ENCODE peak calls at places on chromosomes 2 and 18, in five cellular contexts. One of them, this sample, is unnamed.

GRCh38 chr2:57760448-57760847 is 286.2 kb upstream of the VRK2 start:
- DNase-seq in PC-9: no peak
- DNase-seq in GM23338: peak
- DNase-seq in GM12878: peak
- DNase-seq in H9: no peak
- DNase-seq in this sample: no peak

GRCh38 chr2:146844226-146844990 is 1000.4 kb upstream of the ACVR2A start:
- DNase-seq in PC-9: no peak
- DNase-seq in GM23338: no peak
- DNase-seq in GM12878: no peak
- DNase-seq in H9: no peak
- DNase-seq in this sample: no peak

GRCh38 chr2:207480521-207481034 is 49.2 kb upstream of the CREB1 start:
- DNase-seq in PC-9: no peak
- DNase-seq in GM23338: no peak
- DNase-seq in GM12878: no peak
- DNase-seq in H9: no peak
- DNase-seq in this sample: no peak

GRCh38 chr18:76633504-76634259 is 138.6 kb upstream of the ZNF516 start:
- DNase-seq in PC-9: no peak
- DNase-seq in GM23338: no peak
- DNase-seq in GM12878: no peak
- DNase-seq in H9: no peak
- DNase-seq in this sample: no peak

GRCh38 chr2:43176449-43176848 is 50.0 kb downstream of the ZFP36L2 start:
- DNase-seq in PC-9: no peak
- DNase-seq in GM23338: no peak
- DNase-seq in GM12878: no peak
- DNase-seq in H9: no peak
- DNase-seq in this sample: no peak

GRCh38 chr2:167880415-167880814 is 367.0 kb downstream of the STK39 start:
- DNase-seq in PC-9: no peak
- DNase-seq in GM23338: no peak
- DNase-seq in GM12878: no peak
- DNase-seq in H9: no peak
- DNase-seq in this sample: no peak

GRCh38 chr2:238513346-238513745 is 86.6 kb downstream of the ASB1 start:
- DNase-seq in PC-9: peak
- DNase-seq in GM23338: peak
- DNase-seq in GM12878: no peak
- DNase-seq in H9: peak
- DNase-seq in this sample: no peak

GRCh38 chr2:10355471-10356458 is 53.1 kb downstream of the HPCAL1 start:
- DNase-seq in PC-9: no peak
- DNase-seq in GM23338: no peak
- DNase-seq in GM12878: no peak
- DNase-seq in H9: no peak
- DNase-seq in this sample: no peak

GRCh38 chr2:160220545-160221009 is 20.5 kb upstream of the ITGB6 start:
- DNase-seq in PC-9: no peak
- DNase-seq in GM23338: peak
- DNase-seq in GM12878: no peak
- DNase-seq in H9: no peak
- DNase-seq in this sample: peak

GRCh38 chr2:156671706-156672105 is 235.5 kb downstream of the GPD2 start:
- DNase-seq in PC-9: no peak
- DNase-seq in GM23338: no peak
- DNase-seq in GM12878: no peak
- DNase-seq in H9: no peak
- DNase-seq in this sample: no peak
- H3K4me2 ChIP-seq in PC-9: no peak
- H3K4me2 ChIP-seq in GM23338: peak
- H3K4me2 ChIP-seq in GM12878: no peak
- H3K4me2 ChIP-seq in H9: no peak
- H3K4me2 ChIP-seq in this sample: no peak

GRCh38 chr2:6342273-6342920 is 523.3 kb downstream of the CMPK2 start:
- DNase-seq in PC-9: no peak
- DNase-seq in GM23338: no peak
- DNase-seq in GM12878: no peak
- DNase-seq in H9: no peak
- DNase-seq in this sample: no peak

GRCh38 chr2:6341730-6342129 is 524.0 kb downstream of the CMPK2 start:
- DNase-seq in PC-9: no peak
- DNase-seq in GM23338: no peak
- DNase-seq in GM12878: no peak
- DNase-seq in H9: no peak
- DNase-seq in this sample: no peak

GRCh38 chr2:6337123-6337830 is 528.4 kb downstream of the CMPK2 start:
- DNase-seq in PC-9: no peak
- DNase-seq in GM23338: peak
- DNase-seq in GM12878: no peak
- DNase-seq in H9: no peak
- DNase-seq in this sample: no peak

DNA sequence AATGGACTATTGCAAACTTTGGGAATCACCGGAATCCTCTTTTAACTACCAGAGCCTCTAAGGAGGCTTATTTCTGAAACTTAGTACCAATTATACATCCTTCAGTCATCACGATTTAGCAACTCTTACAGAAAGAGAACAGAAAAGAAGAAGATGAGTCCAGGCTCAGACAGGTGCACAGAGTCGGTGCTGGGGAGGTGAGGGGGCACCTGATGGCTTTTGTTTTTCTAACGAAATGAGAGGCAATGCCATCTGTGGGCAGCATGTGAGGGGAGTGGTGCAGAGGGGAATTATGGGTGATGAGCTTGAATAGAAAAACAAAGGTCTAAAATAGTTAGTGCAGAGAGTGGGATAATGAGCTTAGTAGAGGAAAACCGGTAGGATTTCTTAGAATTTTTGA is 522.6 kb downstream of the CMPK2 start:
- DNase-seq in PC-9: no peak
- DNase-seq in GM23338: no peak
- DNase-seq in GM12878: no peak
- DNase-seq in H9: no peak
- DNase-seq in this sample: no peak
- H3K4me2 ChIP-seq in PC-9: no peak
- H3K4me2 ChIP-seq in GM23338: no peak
- H3K4me2 ChIP-seq in GM12878: peak
- H3K4me2 ChIP-seq in H9: no peak
- H3K4me2 ChIP-seq in this sample: no peak

DNA sequence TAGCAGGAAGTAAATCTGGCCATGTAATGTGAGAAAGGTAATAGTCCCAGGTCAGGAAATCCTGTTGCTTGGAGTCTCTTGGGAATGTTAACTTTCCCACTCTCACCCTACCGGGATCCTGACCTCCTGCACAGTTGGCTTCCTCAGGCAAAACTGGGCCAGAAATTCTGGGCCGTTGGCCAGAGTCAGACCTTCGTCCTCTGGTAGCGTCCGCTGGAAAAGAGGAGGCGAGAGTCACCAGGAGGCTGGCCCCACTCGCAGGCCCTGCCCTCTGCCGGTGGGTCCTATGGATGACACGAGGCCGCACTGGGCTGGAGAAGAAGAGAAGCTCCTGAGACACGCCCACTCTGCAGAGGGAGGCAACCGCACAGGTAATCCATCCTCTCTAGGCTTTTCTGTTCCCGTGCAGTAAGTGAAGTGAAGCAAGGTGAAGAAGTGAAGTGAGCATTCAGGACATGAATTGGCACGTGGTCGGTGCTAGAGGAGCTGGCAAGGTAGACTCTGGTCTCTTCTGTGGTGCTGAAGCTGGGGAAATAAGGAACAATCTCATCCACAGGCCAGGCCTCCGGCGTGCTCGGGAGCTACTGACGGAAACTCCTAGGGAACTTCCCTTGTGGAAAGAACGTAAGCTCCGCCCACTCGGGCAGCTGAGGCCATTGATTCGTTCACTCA is 182.7 kb upstream of the GLI2 start:
- DNase-seq in PC-9: peak
- DNase-seq in GM23338: peak
- DNase-seq in GM12878: no peak
- DNase-seq in H9: peak
- DNase-seq in this sample: peak
- H3K4me2 ChIP-seq in PC-9: peak
- H3K4me2 ChIP-seq in GM23338: peak
- H3K4me2 ChIP-seq in GM12878: no peak
- H3K4me2 ChIP-seq in H9: peak
- H3K4me2 ChIP-seq in this sample: peak

GRCh38 chr2:157487271-157487610 is 43.4 kb upstream of the CYTIP start:
- DNase-seq in PC-9: no peak
- DNase-seq in GM23338: no peak
- DNase-seq in GM12878: no peak
- DNase-seq in H9: no peak
- DNase-seq in this sample: no peak

GRCh38 chr2:157486596-157487270 is 42.8 kb upstream of the CYTIP start:
- DNase-seq in PC-9: no peak
- DNase-seq in GM23338: no peak
- DNase-seq in GM12878: no peak
- DNase-seq in H9: no peak
- DNase-seq in this sample: no peak

GRCh38 chr2:157489981-157490380 is 46.1 kb upstream of the CYTIP start:
- DNase-seq in PC-9: no peak
- DNase-seq in GM23338: no peak
- DNase-seq in GM12878: no peak
- DNase-seq in H9: no peak
- DNase-seq in this sample: no peak

GRCh38 chr2:157487747-157488146 is 43.9 kb upstream of the CYTIP start:
- DNase-seq in PC-9: no peak
- DNase-seq in GM23338: no peak
- DNase-seq in GM12878: no peak
- DNase-seq in H9: no peak
- DNase-seq in this sample: no peak

GRCh38 chr2:157488877-157489276 is 45.0 kb upstream of the CYTIP start:
- DNase-seq in PC-9: no peak
- DNase-seq in GM23338: no peak
- DNase-seq in GM12878: no peak
- DNase-seq in H9: no peak
- DNase-seq in this sample: no peak
- H3K4me2 ChIP-seq in PC-9: no peak
- H3K4me2 ChIP-seq in GM23338: no peak
- H3K4me2 ChIP-seq in GM12878: no peak
- H3K4me2 ChIP-seq in H9: no peak
- H3K4me2 ChIP-seq in this sample: no peak

GRCh38 chr2:88875749-88876148 is 184.3 kb downstream of the RPIA start:
- DNase-seq in PC-9: no peak
- DNase-seq in GM23338: peak
- DNase-seq in GM12878: no peak
- DNase-seq in H9: no peak
- DNase-seq in this sample: no peak

GRCh38 chr2:88871336-88871735 is 179.9 kb downstream of the RPIA start:
- DNase-seq in PC-9: no peak
- DNase-seq in GM23338: no peak
- DNase-seq in GM12878: no peak
- DNase-seq in H9: no peak
- DNase-seq in this sample: no peak

GRCh38 chr2:88874063-88874657 is 182.7 kb downstream of the RPIA start:
- DNase-seq in PC-9: peak
- DNase-seq in GM23338: peak
- DNase-seq in GM12878: no peak
- DNase-seq in H9: no peak
- DNase-seq in this sample: peak

GRCh38 chr2:88870267-88870839 is 178.9 kb downstream of the RPIA start:
- DNase-seq in PC-9: no peak
- DNase-seq in GM23338: no peak
- DNase-seq in GM12878: no peak
- DNase-seq in H9: no peak
- DNase-seq in this sample: no peak

DNA sequence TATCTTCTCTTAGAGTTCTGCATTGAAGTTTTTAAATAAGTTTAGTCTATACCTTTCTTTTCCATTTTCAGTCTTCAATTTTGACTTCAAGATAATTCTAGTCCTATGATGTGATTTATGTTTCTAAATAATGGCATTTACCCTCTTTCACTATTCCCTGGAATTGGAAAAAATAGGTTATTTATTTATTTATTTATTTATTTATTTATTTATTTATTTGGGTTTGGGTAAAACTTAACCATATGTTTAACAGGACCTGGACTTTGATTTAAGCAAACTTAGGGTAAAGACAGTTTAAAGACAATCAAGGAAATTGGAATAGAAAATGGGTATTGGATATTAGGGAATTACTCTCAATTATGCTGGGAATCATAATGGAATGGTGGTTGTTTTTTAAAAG is 182.1 kb downstream of the RPIA start:
- DNase-seq in PC-9: no peak
- DNase-seq in GM23338: no peak
- DNase-seq in GM12878: no peak
- DNase-seq in H9: no peak
- DNase-seq in this sample: no peak
- H3K4me2 ChIP-seq in PC-9: peak
- H3K4me2 ChIP-seq in GM23338: no peak
- H3K4me2 ChIP-seq in GM12878: no peak
- H3K4me2 ChIP-seq in H9: no peak
- H3K4me2 ChIP-seq in this sample: peak

GRCh38 chr2:75573145-75573878 is 12.6 kb upstream of the EVA1A start:
- DNase-seq in PC-9: no peak
- DNase-seq in GM23338: no peak
- DNase-seq in GM12878: no peak
- DNase-seq in H9: no peak
- DNase-seq in this sample: peak
- H3K4me2 ChIP-seq in PC-9: no peak
- H3K4me2 ChIP-seq in GM23338: no peak
- H3K4me2 ChIP-seq in GM12878: no peak
- H3K4me2 ChIP-seq in H9: no peak
- H3K4me2 ChIP-seq in this sample: peak